ENCODE peak calls at places on chromosomes 16 and 17, in eight cellular contexts. L is mesenchymal stem cell; D is stomach; K is naive thymus-derived CD4-positive, alpha-beta T cell; O is endodermal cell; I is transverse colon; F is AG04450; Q is Peyer's patch. J is an unnamed sample.
A peak's percentile ranks its signal among the peaks of the same experiment; 100 is the strongest.

GRCh38 chr16:56424791-56425438 is 430 bp downstream of the AMFR start:
- DNase-seq in I (peak; percentile 39), K (peak; percentile 35), L (peak; percentile 21), O (peak; percentile 79), F (no peak), Q (peak; percentile 41), D (no peak), J (peak; percentile 68)

GRCh38 chr16:67104061-67104460 is 5.7 kb upstream of the PHAF1 start:
- DNase-seq in Q (no peak), K (no peak), L (peak; percentile 41), I (no peak), D (no peak), O (peak; percentile 83), F (no peak), J (peak; percentile 36)

GRCh38 chr16:73778872-73779271 is 517.7 kb upstream of the PSMD7 start:
- DNase-seq in Q (no peak), L (no peak), K (no peak), D (no peak), O (no peak), I (no peak), F (no peak), J (no peak)

GRCh38 chr16:71618429-71618828 is 7.6 kb upstream of the MARVELD3 start:
- DNase-seq in D (no peak), L (no peak), F (no peak), Q (no peak), I (no peak), K (no peak), O (no peak), J (no peak)

GRCh38 chr16:50709980-50710379 is 16.6 kb downstream of the NOD2 start:
- DNase-seq in K (no peak), Q (no peak), D (no peak), F (no peak), I (no peak), L (no peak), O (no peak), J (no peak)

GRCh38 chr16:19114359-19115147 is 789 bp downstream of the ITPRIPL2 start:
- DNase-seq in I (peak; percentile 69), K (no peak), L (peak; percentile 71), F (no peak), D (peak; percentile 61), O (peak; percentile 87), Q (peak; percentile 42), J (peak; percentile 72)

GRCh38 chr16:82990155-82990554 is 363.4 kb downstream of the CDH13 start:
- DNase-seq in O (no peak), L (peak; percentile 52), Q (no peak), K (no peak), F (peak; percentile 32), I (no peak), D (no peak), J (no peak)

GRCh38 chr17:56593741-56594527 is 435 bp downstream of the NOG start:
- DNase-seq in K (peak; percentile 44), O (peak; percentile 91), Q (no peak), L (peak; percentile 83), I (peak; percentile 16), D (peak; percentile 56), F (no peak), J (peak; percentile 81)

GRCh38 chr17:80260791-80261158 is at the start of gene RNF213:
- DNase-seq in F (no peak), I (peak; percentile 75), K (no peak), D (peak; percentile 68), L (peak; percentile 40), Q (peak; percentile 61), O (peak; percentile 84), J (peak; percentile 54)

GRCh38 chr16:31538199-31538598 is 10.5 kb downstream of the AHSP start:
- DNase-seq in F (no peak), I (no peak), O (no peak), L (no peak), K (no peak), D (no peak), Q (no peak), J (no peak)
- H3K9me3 ChIP-seq in F (peaks cover 9% of the 10 kb centered on the region), I (peaks cover 4% of the 10 kb centered on the region), O (peaks cover 23% of the 10 kb centered on the region), L (peaks cover 7% of the 10 kb centered on the region), K (no peaks in the 10 kb centered on the region), D (peaks cover 14% of the 10 kb centered on the region), Q (peaks cover 6% of the 10 kb centered on the region), J (peaks cover 5% of the 10 kb centered on the region)

GRCh38 chr16:48590476-48590875 is 19.5 kb downstream of the N4BP1 start:
- DNase-seq in I (no peak), D (no peak), L (no peak), F (no peak), Q (no peak), K (no peak), O (no peak), J (no peak)
- H3K9me3 ChIP-seq in I (peaks cover 4% of the 10 kb centered on the region), D (peaks cover 13% of the 10 kb centered on the region), L (peaks cover 18% of the 10 kb centered on the region), F (peaks cover 22% of the 10 kb centered on the region), Q (no peaks in the 10 kb centered on the region), K (no peaks in the 10 kb centered on the region), O (peaks cover 86% of the 10 kb centered on the region), J (peaks cover 15% of the 10 kb centered on the region)

GRCh38 chr16:88284101-88284500 is 98.7 kb upstream of the ZNF469 start:
- DNase-seq in L (no peak), F (no peak), K (no peak), Q (no peak), O (no peak), D (no peak), I (no peak), J (no peak)
- H3K9me3 ChIP-seq in L (peaks cover 20% of the 10 kb centered on the region), F (peaks cover 51% of the 10 kb centered on the region), K (no peaks in the 10 kb centered on the region), Q (peaks cover 6% of the 10 kb centered on the region), O (peaks cover 48% of the 10 kb centered on the region), D (peaks cover 18% of the 10 kb centered on the region), I (no peaks in the 10 kb centered on the region), J (peaks cover 2% of the 10 kb centered on the region)

GRCh38 chr17:22268214-22268911 is 576.0 kb downstream of the KCNJ18 start:
- DNase-seq in K (no peak), L (no peak), Q (no peak), I (no peak), D (peak; percentile 24), O (no peak), F (no peak), J (peak; percentile 22)

GRCh38 chr17:22273308-22273707 is 581.0 kb downstream of the KCNJ18 start:
- DNase-seq in D (no peak), Q (no peak), K (no peak), O (no peak), L (no peak), F (no peak), I (no peak), J (no peak)

GRCh38 chr17:22272363-22273146 is 580.2 kb downstream of the KCNJ18 start:
- DNase-seq in F (no peak), D (no peak), L (no peak), O (no peak), K (no peak), I (no peak), Q (no peak), J (no peak)

GRCh38 chr17:22268912-22269220 is 576.5 kb downstream of the KCNJ18 start:
- DNase-seq in K (no peak), D (peak; percentile 10), O (no peak), I (no peak), Q (no peak), F (no peak), L (no peak), J (no peak)

DNA sequence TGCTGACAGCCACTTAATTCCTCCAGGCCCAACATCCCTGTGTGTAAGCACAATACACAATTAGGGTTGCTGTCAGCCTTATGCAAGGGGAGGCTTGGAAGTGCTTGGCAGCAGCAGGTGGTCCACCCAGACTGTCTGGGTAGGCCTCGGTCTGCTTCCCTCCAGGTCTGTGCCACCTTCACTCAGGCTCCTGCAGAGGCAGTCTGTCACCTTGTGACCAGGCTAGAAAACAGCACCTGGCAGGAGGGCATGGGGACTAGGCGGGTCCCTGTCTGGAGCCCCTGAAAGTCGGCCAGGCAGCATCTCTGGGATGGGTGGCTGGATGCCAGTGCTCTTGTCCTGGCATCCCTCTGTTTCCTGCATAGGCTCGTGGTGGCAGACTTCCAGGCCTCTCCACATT is 578.1 kb downstream of the KCNJ18 start:
- DNase-seq in L (no peak), Q (no peak), I (no peak), K (no peak), F (no peak), O (no peak), D (no peak), J (no peak)
- H3K9me3 ChIP-seq in L (no peaks in the 10 kb centered on the region), Q (peaks cover 3% of the 10 kb centered on the region), I (no peaks in the 10 kb centered on the region), K (no peaks in the 10 kb centered on the region), F (peaks cover 77% of the 10 kb centered on the region), O (peaks cover 13% of the 10 kb centered on the region), D (peaks cover 57% of the 10 kb centered on the region), J (no peaks in the 10 kb centered on the region)

DNA sequence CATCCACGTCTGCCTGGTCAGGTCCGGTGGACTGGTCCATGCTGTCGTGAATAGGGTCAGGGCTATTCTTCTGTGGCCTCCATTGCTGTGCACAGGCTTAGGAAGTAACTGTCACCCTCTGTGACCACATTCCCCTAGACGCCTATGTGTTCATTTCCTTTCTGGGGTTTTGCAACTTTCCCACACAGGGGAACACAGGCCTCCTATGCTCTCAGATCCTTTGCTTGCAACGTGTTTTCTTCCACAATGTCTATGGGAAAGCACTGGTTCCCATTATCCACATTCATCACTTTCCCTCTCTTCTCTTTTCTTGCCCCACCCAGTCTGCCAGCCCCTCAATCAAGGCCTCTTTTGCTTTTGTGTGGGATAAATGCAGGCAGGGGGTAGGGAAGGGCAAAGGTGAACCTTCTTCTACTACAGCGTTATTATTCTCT is 43.2 kb upstream of the DNAJA2 start:
- DNase-seq in Q (no peak), I (no peak), F (no peak), K (no peak), D (no peak), O (no peak), L (no peak), J (no peak)
- H3K9me3 ChIP-seq in Q (no peaks in the 10 kb centered on the region), I (no peaks in the 10 kb centered on the region), F (no peaks in the 10 kb centered on the region), K (no peaks in the 10 kb centered on the region), D (no peaks in the 10 kb centered on the region), O (no peaks in the 10 kb centered on the region), L (no peaks in the 10 kb centered on the region), J (no peaks in the 10 kb centered on the region)

DNA sequence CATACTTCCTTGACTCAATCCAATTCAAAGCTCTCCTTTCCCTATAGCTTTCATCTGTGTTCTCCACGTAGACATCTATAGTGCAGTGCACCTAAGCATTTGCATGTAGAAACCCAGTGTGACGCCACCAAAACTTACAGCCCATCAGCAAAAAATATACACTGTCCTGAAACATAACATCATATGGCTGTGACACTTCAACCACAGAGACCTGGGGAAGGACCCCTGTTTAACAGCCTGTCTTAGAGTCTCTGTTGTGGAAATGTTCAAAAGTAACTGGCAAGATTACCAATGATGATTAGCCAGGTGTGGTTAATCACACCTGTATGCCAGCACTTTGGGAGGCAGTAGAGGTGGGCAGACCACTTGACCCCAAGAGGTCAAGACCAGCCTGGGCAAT is 22.2 kb downstream of the GSPT1 start:
- DNase-seq in F (no peak), O (no peak), Q (no peak), D (no peak), K (no peak), I (no peak), L (no peak), J (no peak)
- H3K9me3 ChIP-seq in F (no peaks in the 10 kb centered on the region), O (no peaks in the 10 kb centered on the region), Q (no peaks in the 10 kb centered on the region), D (no peaks in the 10 kb centered on the region), K (no peaks in the 10 kb centered on the region), I (no peaks in the 10 kb centered on the region), L (no peaks in the 10 kb centered on the region), J (no peaks in the 10 kb centered on the region)